ENCODE peak calls at places on chromosome 20, in eight cellular contexts. U, O, D, G, N, E, A and H are unnamed samples.

GRCh38 chr20:10947726-10948125 is 273.9 kb upstream of the JAG1 start:
- DNase-seq in E (no peak), A (no peak), G (no peak), O (no peak), D (no peak), U (no peak), N (no peak), H (no peak)

GRCh38 chr20:23266530-23267398 is 83.8 kb upstream of the NXT1 start:
- DNase-seq in N (no peak), U (no peak), E (no peak), G (no peak), D (no peak), A (no peak), O (no peak), H (no peak)

GRCh38 chr20:10376271-10377075 is 57.5 kb downstream of the MKKS start:
- DNase-seq in G (no peak), O (no peak), A (no peak), D (no peak), E (peak), N (no peak), U (no peak), H (no peak)

GRCh38 chr20:33852971-33853813 is 42.0 kb downstream of the CHMP4B start:
- DNase-seq in U (no peak), A (no peak), G (peak), D (no peak), O (no peak), E (no peak), N (no peak), H (no peak)

GRCh38 chr20:34705383-34706021 is 1.4 kb downstream of the TP53INP2 start:
- DNase-seq in D (no peak), O (no peak), E (peak), N (no peak), A (no peak), U (no peak), G (peak), H (no peak)

GRCh38 chr20:38270869-38271608 is 10.5 kb upstream of the KIAA1755 start:
- DNase-seq in N (no peak), E (peak), D (peak), G (no peak), O (no peak), A (peak), U (no peak), H (peak)

GRCh38 chr20:51529758-51530157 is 12.8 kb downstream of the NFATC2 start:
- DNase-seq in U (peak), D (no peak), O (no peak), E (no peak), N (no peak), A (no peak), G (peak), H (no peak)

GRCh38 chr20:57601211-57601570 is 19.0 kb downstream of the ZBP1 start:
- DNase-seq in N (no peak), O (no peak), D (no peak), U (no peak), A (no peak), G (no peak), E (no peak), H (no peak)

GRCh38 chr20:38147751-38148150 is 17.3 kb downstream of the TGM2 start:
- DNase-seq in A (no peak), G (no peak), E (no peak), D (no peak), N (no peak), U (no peak), O (no peak), H (no peak)